ENCODE peak calls at places on chromosomes 5 and 9, in five cellular contexts. T is SK-N-SH, D is HepG2, S is K562, M is GM12878. P is an unnamed sample.

GRCh38 chr5:101018299-101018698 is 115.2 kb upstream of the ST8SIA4 start:
- DNase-seq in M (no peak), T (no peak), D (no peak), S (no peak), P (no peak)

GRCh38 chr5:60521379-60522298 is 178.3 kb downstream of the DEPDC1B start:
- DNase-seq in S (no peak), T (no peak), M (peak; percentile 56), D (no peak), P (no peak)

GRCh38 chr5:108788142-108788541 is 40.4 kb downstream of the FER start:
- DNase-seq in M (no peak), S (no peak), D (no peak), T (peak; percentile 26), P (no peak)

GRCh38 chr5:101473483-101473882 is 570.4 kb upstream of the ST8SIA4 start:
- DNase-seq in M (peak; percentile 3), D (no peak), S (no peak), T (no peak), P (no peak)

GRCh38 chr5:36444582-36444999 is 142.9 kb upstream of the RANBP3L start:
- DNase-seq in D (no peak), T (no peak), S (no peak), M (no peak), P (no peak)

GRCh38 chr5:168747987-168748777 is 169.0 kb upstream of the PANK3 start:
- DNase-seq in D (peak; percentile 25), S (peak; percentile 81), T (peak; percentile 77), M (no peak), P (peak; percentile 68)

GRCh38 chr5:67012241-67012640 is 184.4 kb downstream of the CD180 start:
- DNase-seq in D (no peak), M (no peak), S (no peak), T (no peak), P (no peak)

GRCh38 chr5:154712518-154713437 is 42.4 kb upstream of the LARP1 start:
- DNase-seq in T (no peak), D (no peak), M (no peak), S (peak; percentile 5), P (peak; percentile 82)

GRCh38 chr9:133122935-133123611 is 2.0 kb upstream of the RALGDS start:
- DNase-seq in T (peak; percentile 60), S (peak; percentile 60), M (no peak), D (no peak), P (no peak)

DNA sequence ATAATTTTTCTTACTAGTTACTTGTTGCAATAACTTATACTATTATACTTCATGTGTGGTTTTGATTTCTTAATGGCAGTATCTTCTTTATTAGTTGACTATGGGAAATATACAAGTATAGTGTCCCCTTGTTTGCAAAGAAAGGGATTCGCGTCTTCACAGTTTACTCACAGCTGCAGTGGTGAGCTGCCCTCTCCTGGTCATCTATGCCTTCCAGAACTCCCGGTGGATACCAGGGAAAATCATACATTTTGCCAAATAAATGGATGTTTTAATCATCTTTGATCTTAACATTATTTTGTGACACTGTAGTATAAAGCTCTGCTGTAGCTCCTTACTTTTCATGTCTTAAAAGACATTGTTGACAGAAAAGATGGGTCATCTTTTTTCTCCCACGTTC is 142.0 kb downstream of the ZCCHC7 start:
- DNase-seq in S (no peak), T (peak; percentile 30), M (no peak), D (no peak), P (no peak)
- TF ChIP-seq GABPA in S (no peak), T (no peak), M (no peak), D (no peak), P (no peak)

GRCh38 chr5:55985181-55985580 is 9.6 kb downstream of the IL6ST start:
- DNase-seq in T (no peak), D (no peak), M (no peak), S (no peak), P (no peak)

GRCh38 chr5:55983986-55984385 is 10.8 kb downstream of the IL6ST start:
- DNase-seq in T (no peak), D (no peak), S (no peak), M (no peak), P (no peak)

GRCh38 chr5:55986931-55987330 is 7.8 kb downstream of the IL6ST start:
- DNase-seq in D (no peak), T (no peak), S (no peak), M (no peak), P (no peak)

GRCh38 chr5:55982957-55983381 is 11.8 kb downstream of the IL6ST start:
- DNase-seq in T (no peak), S (no peak), M (no peak), D (no peak), P (no peak)
- TF ChIP-seq JUND in T (no peak), S (no peak), M (no peak), D (no peak), P (no peak)

GRCh38 chr5:38208782-38209378 is 49.5 kb upstream of the EGFLAM start:
- DNase-seq in S (peak; percentile 34), M (no peak), T (peak; percentile 51), D (peak; percentile 46), P (no peak)
- TF ChIP-seq GABPA in S (no peak), M (no peak), T (no peak), D (no peak), P (no peak)

GRCh38 chr9:61669352-61669751 is 479.5 kb downstream of the SPATA31A7 start:
- DNase-seq in M (no peak), T (no peak), S (no peak), D (no peak), P (no peak)

GRCh38 chr9:61668846-61669245 is 479.0 kb downstream of the SPATA31A7 start:
- DNase-seq in M (no peak), S (no peak), T (no peak), D (no peak), P (no peak)

GRCh38 chr9:61671276-61671973 is 481.6 kb downstream of the SPATA31A7 start:
- DNase-seq in M (no peak), T (peak; percentile 38), S (no peak), D (no peak), P (no peak)

GRCh38 chr9:61673247-61673646 is 483.4 kb downstream of the SPATA31A7 start:
- DNase-seq in T (no peak), M (no peak), S (no peak), D (no peak), P (no peak)

DNA sequence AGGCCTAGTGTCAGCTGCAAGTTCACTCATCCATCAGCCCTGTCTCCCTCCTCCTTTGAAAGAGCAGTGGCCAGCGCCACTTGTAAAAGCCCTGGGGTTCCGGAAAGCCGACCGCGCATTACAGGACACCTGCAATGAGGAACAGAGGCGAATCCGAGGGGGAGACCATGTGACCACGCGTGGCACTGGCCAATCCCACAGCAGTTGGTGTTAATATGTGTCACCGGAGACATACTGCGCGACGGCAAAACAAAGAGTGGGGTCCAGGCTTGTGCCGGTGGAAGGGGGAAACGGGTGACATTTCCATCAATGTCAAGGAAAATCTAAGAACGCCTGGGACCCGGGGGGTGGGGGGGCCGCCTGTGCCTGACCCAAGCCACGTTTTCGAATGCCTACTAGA is 480.8 kb downstream of the SPATA31A7 start:
- DNase-seq in M (no peak), D (no peak), T (no peak), S (no peak), P (no peak)
- TF ChIP-seq JUND in M (no peak), D (no peak), T (no peak), S (no peak), P (no peak)

GRCh38 chr5:137263319-137263718 is 235.8 kb downstream of the SPOCK1 start:
- DNase-seq in T (no peak), S (no peak), M (no peak), D (no peak), P (no peak)
- TF ChIP-seq GABPA in T (no peak), S (no peak), M (no peak), D (no peak), P (no peak)

GRCh38 chr9:97958812-97959511 is 21.0 kb upstream of the HEMGN start:
- DNase-seq in D (no peak), S (no peak), T (no peak), M (no peak), P (no peak)
- TF ChIP-seq JUND in D (no peak), S (no peak), T (no peak), M (no peak), P (no peak)

GRCh38 chr9:127530206-127530941 is 79.1 kb downstream of the LRSAM1 start:
- DNase-seq in M (no peak), D (no peak), S (no peak), T (no peak), P (no peak)
- TF ChIP-seq GABPA in M (no peak), D (no peak), S (no peak), T (no peak), P (no peak)